ENCODE peak calls at places on chromosome 2, in ten cellular contexts. I is progenitor cell of endocrine pancreas; V is CD4-positive, CD25-positive, alpha-beta regulatory T cell; B is caudate nucleus; T is stimulated activated CD8-positive, alpha-beta memory T cell treated with anti-CD3 and anti-CD28 coated beads, Interleukin-7, amount 100 ng/mL, for 1 hour; F is fibroblast of lung; J is NCI-H1417; S is mucosa of gallbladder; L is NCI-H2081 treated with DMSO at 0.1 percent for 48 hours; E is EL. G is an unnamed sample.

GRCh38 chr2:164981217-164981990 is 26.1 kb upstream of the SLC38A11 start:
- DNase-seq in J (no peak), L (no peak), V (no peak), F (no peak), T (no peak), S (no peak), I (no peak), E (peak), B (no peak), G (no peak)

GRCh38 chr2:159738509-159739390 is 26.4 kb downstream of the MARCHF7 start:
- DNase-seq in B (no peak), T (no peak), S (no peak), L (no peak), V (no peak), F (no peak), I (no peak), E (peak), J (no peak), G (no peak)

GRCh38 chr2:160367887-160368286 is 125.7 kb downstream of the RBMS1 start:
- DNase-seq in S (no peak), F (peak), T (no peak), L (no peak), J (no peak), V (no peak), I (no peak), B (no peak), E (peak), G (peak)

GRCh38 chr2:58968885-58969284 is 727.8 kb upstream of the FANCL start:
- DNase-seq in E (no peak), S (no peak), T (no peak), L (no peak), B (no peak), J (no peak), F (no peak), I (no peak), V (no peak), G (no peak)

GRCh38 chr2:212548459-212548815 is 9.8 kb upstream of the ERBB4 start:
- DNase-seq in J (no peak), S (no peak), F (peak), E (peak), V (no peak), I (no peak), L (no peak), T (no peak), B (no peak), G (no peak)

GRCh38 chr2:128489580-128490273 is 171.1 kb upstream of the HS6ST1 start:
- DNase-seq in L (no peak), E (no peak), S (peak), V (no peak), T (no peak), B (no peak), I (no peak), J (no peak), F (no peak), G (no peak)

GRCh38 chr2:119696005-119696404 is 17.0 kb downstream of the TMEM177 start:
- DNase-seq in L (no peak), J (no peak), V (no peak), S (no peak), F (no peak), E (no peak), I (no peak), T (no peak), B (no peak), G (no peak)

GRCh38 chr2:44009136-44009744 is 13.5 kb upstream of the LRPPRC start:
- DNase-seq in F (no peak), B (no peak), V (no peak), L (no peak), T (no peak), I (no peak), J (no peak), S (no peak), E (no peak), G (no peak)

GRCh38 chr2:104861295-104862060 is 7.6 kb downstream of the POU3F3 start:
- DNase-seq in T (no peak), S (no peak), E (no peak), F (no peak), I (no peak), V (no peak), L (no peak), B (peak), J (no peak), G (no peak)

GRCh38 chr2:63831176-63831575 is 10.5 kb upstream of the UGP2 start:
- DNase-seq in V (no peak), T (no peak), E (no peak), S (no peak), I (no peak), J (no peak), F (no peak), B (no peak), L (no peak), G (no peak)